ENCODE peak calls at places on chromosome 11, in six cellular contexts. G, F, X, N, L and T are unnamed samples.

GRCh38 chr11:3091846-3092602 is 34.8 kb upstream of the CARS1 start:
- DNase-seq in X (peak), G (peak), F (peak), N (peak), L (peak), T (peak)

GRCh38 chr11:15276616-15277015 is 161.9 kb downstream of the INSC start:
- DNase-seq in G (no peak), X (no peak), F (no peak), N (no peak), L (no peak), T (no peak)

GRCh38 chr11:60280412-60280811 is at the start of gene MS4A4A:
- DNase-seq in G (no peak), X (no peak), N (peak), F (no peak), L (no peak), T (no peak)

GRCh38 chr11:9094420-9094819 is 3.0 kb upstream of the SCUBE2 start:
- DNase-seq in L (no peak), F (no peak), N (no peak), X (no peak), G (no peak), T (no peak)

GRCh38 chr11:64256300-64256699 is 5.0 kb downstream of the PLCB3 start:
- DNase-seq in G (no peak), L (no peak), N (no peak), X (no peak), F (no peak), T (no peak)

GRCh38 chr11:92415246-92415645 is 190.6 kb downstream of the FAT3 start:
- DNase-seq in X (no peak), L (no peak), N (no peak), G (no peak), F (no peak), T (no peak)

GRCh38 chr11:8267831-8268529 is 4.3 kb upstream of the LMO1 start:
- DNase-seq in N (no peak), G (no peak), F (no peak), L (peak), X (no peak), T (peak)

GRCh38 chr11:18310800-18311340 is 11.1 kb downstream of the HPS5 start:
- DNase-seq in G (no peak), X (no peak), F (no peak), L (no peak), N (no peak), T (no peak)

GRCh38 chr11:110971110-110971509 is 258.9 kb upstream of the ARHGAP20 start:
- DNase-seq in F (no peak), G (no peak), N (no peak), L (no peak), X (no peak), T (no peak)

GRCh38 chr11:36718481-36718880 is 120.4 kb upstream of the RAG2 start:
- DNase-seq in F (no peak), X (no peak), G (no peak), N (no peak), L (no peak), T (no peak)

GRCh38 chr11:7605544-7605943 is 67.8 kb downstream of the CYB5R2 start:
- DNase-seq in X (no peak), N (no peak), F (no peak), G (no peak), L (no peak), T (no peak)

GRCh38 chr11:74754507-74755255 is 6.0 kb downstream of the RNF169 start:
- DNase-seq in F (no peak), X (no peak), N (no peak), L (no peak), G (no peak), T (no peak)

GRCh38 chr11:131077340-131077739 is 161.1 kb upstream of the SNX19 start:
- DNase-seq in F (no peak), L (no peak), N (no peak), G (no peak), X (no peak), T (no peak)